ENCODE peak calls at places on chromosomes 7 and 10, in four cellular contexts. G, V, Q and X are unnamed samples.

GRCh38 chr10:80520661-80521488 is 16.8 kb upstream of the SH2D4B start:
- DNase-seq in V (no peak), Q (no peak), G (no peak), X (no peak)

GRCh38 chr7:75776295-75776971 is 4.4 kb upstream of the CCL26 start:
- DNase-seq in Q (no peak), V (no peak), G (no peak), X (no peak)

GRCh38 chr10:12605580-12606405 is 256.4 kb downstream of the CAMK1D start:
- DNase-seq in G (peak; percentile 16), Q (peak; percentile 24), V (peak; percentile 86), X (peak; percentile 67)

GRCh38 chr10:13091816-13092215 is 8.1 kb upstream of the OPTN start:
- DNase-seq in G (no peak), Q (no peak), V (no peak), X (peak; percentile 85)

GRCh38 chr7:2812831-2813230 is 31.3 kb downstream of the GNA12 start:
- DNase-seq in Q (no peak), G (no peak), V (no peak), X (no peak)

GRCh38 chr7:122919643-122920181 is 33.5 kb upstream of the CADPS2 start:
- DNase-seq in Q (no peak), V (no peak), G (no peak), X (no peak)

GRCh38 chr7:3007696-3008095 is 36.0 kb downstream of the CARD11 start:
- DNase-seq in G (no peak), V (no peak), Q (no peak), X (no peak)

GRCh38 chr7:771241-772004 is 44.3 kb upstream of the PRKAR1B start:
- DNase-seq in Q (peak; percentile 40), V (peak; percentile 69), G (no peak), X (peak; percentile 76)

GRCh38 chr10:118373786-118374185 is 31.7 kb upstream of the FAM204A start:
- DNase-seq in G (no peak), V (no peak), Q (no peak), X (no peak)

GRCh38 chr10:59823111-59823510 is 69.9 kb upstream of the MRLN start:
- DNase-seq in Q (no peak), G (no peak), V (no peak), X (no peak)

GRCh38 chr10:1199897-1200721 is 143.9 kb downstream of the WDR37 start:
- DNase-seq in G (no peak), Q (no peak), V (peak; percentile 6), X (no peak)

GRCh38 chr10:84783909-84784308 is 455.5 kb downstream of the CCSER2 start:
- DNase-seq in V (no peak), G (no peak), Q (no peak), X (no peak)

GRCh38 chr7:132622081-132622480 is 45.8 kb upstream of the PLXNA4 start:
- DNase-seq in V (no peak), G (no peak), Q (no peak), X (no peak)

GRCh38 chr7:12554848-12555247 is 15.7 kb upstream of the SCIN start:
- DNase-seq in Q (no peak), G (no peak), V (no peak), X (no peak)

GRCh38 chr7:86091369-86091768 is 552.3 kb upstream of the GRM3 start:
- DNase-seq in G (no peak), Q (no peak), V (no peak), X (no peak)

GRCh38 chr10:94299417-94299816 is 63.3 kb downstream of the NOC3L start:
- DNase-seq in Q (no peak), V (no peak), G (no peak), X (no peak)

GRCh38 chr10:103666109-103666508 is 172.6 kb downstream of the NEURL1 start:
- DNase-seq in Q (no peak), G (no peak), V (no peak), X (peak; percentile 68)

GRCh38 chr10:26494018-26494417 is 55.9 kb downstream of the APBB1IP start:
- DNase-seq in G (no peak), Q (no peak), V (no peak), X (no peak)

GRCh38 chr7:22563115-22563514 is 63.1 kb upstream of the STEAP1B start:
- DNase-seq in G (no peak), V (no peak), Q (no peak), X (no peak)

GRCh38 chr10:103967433-103968142 is 648 bp downstream of the SLK start:
- DNase-seq in V (peak; percentile 32), G (no peak), Q (no peak), X (peak; percentile 48)

GRCh38 chr7:40698921-40699260 is 564.1 kb downstream of the SUGCT start:
- DNase-seq in Q (no peak), G (no peak), V (no peak), X (no peak)

GRCh38 chr10:104273899-104274575 is 5.1 kb downstream of the GSTO2 start:
- DNase-seq in G (no peak), V (no peak), Q (no peak), X (no peak)

GRCh38 chr10:112002191-112002590 is 181.4 kb downstream of the GPAM start:
- DNase-seq in Q (no peak), V (no peak), G (no peak), X (no peak)

GRCh38 chr10:70568781-70569495 is 33.6 kb downstream of the PRF1 start:
- DNase-seq in G (no peak), V (no peak), Q (no peak), X (peak; percentile 56)

GRCh38 chr10:70571236-70571635 is 31.3 kb downstream of the PRF1 start:
- DNase-seq in G (no peak), Q (no peak), V (no peak), X (no peak)

GRCh38 chr10:70573599-70574506 is 28.7 kb downstream of the PRF1 start:
- DNase-seq in Q (no peak), G (no peak), V (no peak), X (peak; percentile 74)

GRCh38 chr10:70575486-70575873 is 27.1 kb downstream of the PRF1 start:
- DNase-seq in V (no peak), Q (no peak), G (no peak), X (peak; percentile 34)

DNA sequence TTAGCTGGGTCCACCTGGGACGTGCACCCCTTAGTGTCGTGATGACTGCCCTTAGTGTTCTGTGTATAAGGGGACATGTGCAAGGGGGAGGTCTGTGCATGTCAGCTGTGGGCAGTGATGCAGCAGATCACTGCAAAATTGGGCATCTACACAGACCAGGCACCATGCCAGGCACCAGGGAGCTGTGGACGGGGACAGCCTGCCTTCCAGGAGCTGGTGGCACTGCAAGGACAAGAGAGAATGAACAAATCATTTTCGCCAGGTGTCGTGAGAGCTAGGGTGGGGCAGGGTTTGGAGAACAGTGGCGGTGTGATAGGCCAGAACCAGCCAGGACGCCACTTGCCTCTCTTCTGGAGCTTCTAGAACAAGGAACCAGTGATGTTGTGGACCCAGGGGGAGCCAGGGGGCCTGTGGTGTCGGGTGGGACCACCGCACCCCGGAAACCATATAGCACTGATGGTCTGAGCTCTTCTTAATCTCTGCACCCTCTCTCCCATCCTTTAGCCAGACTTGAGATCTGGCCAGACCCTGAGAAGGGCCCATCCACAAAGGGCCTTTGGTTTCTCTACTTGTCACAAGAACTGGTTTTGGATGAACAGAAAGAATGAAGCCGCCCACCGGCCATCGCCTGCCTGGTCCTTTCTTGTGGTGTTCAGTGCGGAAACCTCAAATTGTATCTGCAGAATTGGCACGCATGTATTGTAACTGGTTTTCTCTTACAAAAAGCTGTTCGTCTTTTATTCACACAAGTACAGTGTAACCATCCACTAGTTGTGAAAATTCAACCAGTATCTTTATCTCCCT is 30.7 kb downstream of the PRF1 start:
- DNase-seq in V (no peak), Q (no peak), G (no peak), X (no peak)
- TF ChIP-seq POLR2A in V (no peak), Q (no peak), G (no peak), X (no peak)

DNA sequence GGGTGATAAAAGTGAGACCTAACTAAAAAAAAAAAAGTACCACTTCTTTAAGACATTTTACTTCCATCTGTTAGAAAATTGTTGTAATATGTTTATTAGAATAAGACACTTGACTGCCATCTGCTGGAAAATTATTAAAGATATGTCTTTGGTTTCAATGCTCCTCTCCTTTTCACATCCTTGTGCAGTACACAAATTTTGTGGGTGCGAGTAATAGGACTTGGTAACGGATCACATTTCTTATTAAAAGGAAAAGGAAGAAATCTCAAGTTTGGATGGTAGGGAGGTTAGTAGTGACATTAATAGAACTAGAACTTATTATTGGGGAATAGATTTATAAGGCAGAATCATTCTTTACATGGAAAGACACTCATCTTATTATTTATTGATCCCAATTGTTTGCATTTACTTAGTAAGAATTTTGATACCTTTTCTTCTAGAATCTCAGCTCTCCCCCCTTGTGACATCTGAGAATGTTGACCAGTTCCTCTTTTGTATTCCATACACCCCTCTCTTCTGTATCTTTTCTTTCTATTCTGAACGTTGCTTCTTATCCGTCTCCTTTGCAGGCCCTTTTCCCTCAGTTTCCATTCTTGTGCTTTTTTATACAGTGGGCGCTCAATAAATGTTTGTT is 43.0 kb upstream of the RPA3 start:
- DNase-seq in G (no peak), Q (no peak), V (no peak), X (no peak)
- H3K4me3 ChIP-seq in G (peak overlapping the region; percentile 49), Q (peak overlapping the region; percentile 19), V (peak overlapping the region; percentile 28), X (no peak overlapping the region)

DNA sequence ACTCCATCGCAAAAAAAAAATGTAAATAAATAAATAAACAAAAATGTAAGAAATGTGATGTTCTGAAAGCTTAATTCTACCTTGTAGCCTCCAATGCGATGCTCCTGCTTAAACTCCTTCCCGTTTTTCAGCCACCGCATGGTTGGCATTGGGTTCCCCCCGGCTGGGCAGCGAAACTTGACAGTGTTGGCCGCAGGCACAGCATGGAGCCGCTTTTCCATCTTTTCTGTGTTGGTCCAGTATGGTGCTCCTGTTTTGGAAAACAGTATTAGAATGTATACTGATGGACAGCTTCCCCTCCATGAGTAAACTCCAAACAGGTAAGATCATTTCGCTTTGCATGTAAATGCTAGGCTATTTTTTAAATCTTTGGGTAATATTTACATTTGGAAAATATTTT is 47.0 kb downstream of the FGFR2 start:
- DNase-seq in V (no peak), Q (no peak), G (no peak), X (no peak)
- TF ChIP-seq POLR2A in V (no peak), Q (no peak), G (no peak), X (no peak)

DNA sequence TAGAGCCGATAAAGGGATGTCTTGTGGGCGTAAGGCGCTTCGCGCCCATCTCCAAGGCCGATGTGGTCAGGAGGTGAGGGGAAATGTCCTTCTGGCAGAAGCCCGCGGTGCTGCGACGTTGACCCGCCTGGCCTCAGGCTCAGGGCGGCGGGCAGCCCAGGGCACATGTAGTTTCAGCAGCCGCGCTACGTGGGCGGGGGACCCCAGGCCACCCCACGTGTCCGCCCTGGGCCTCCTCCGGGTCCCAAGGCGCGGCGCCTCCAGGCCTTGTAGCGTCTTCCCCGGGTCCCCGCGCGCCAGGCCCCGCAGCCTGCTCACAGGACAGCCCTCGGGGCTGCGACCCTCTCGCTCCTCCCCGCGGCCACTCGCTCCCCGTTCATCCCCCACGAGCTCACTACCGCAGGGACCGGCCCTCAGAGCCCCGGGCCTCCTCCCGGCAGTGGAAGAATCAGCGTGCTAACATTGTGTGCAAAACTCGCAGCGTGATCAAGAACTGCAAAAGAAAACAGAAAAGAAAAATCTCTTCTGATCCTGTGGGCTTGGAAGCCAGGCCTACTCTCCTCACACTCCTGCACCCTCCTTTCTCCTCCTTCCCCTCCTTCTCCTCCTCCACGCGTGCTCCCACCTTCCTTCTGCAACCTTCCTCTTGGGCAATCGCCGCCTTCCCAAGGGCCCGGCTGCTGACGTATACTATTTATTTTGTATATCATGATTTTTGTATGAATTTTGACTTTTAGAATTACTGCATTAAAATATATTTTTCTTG is 4.4 kb upstream of the TBX20 start:
- DNase-seq in V (no peak), Q (no peak), G (no peak), X (no peak)
- H3K4me3 ChIP-seq in V (no peak overlapping the region), Q (no peak overlapping the region), G (no peak overlapping the region), X (peak overlapping the region; percentile 38)

GRCh38 chr7:117110480-117111315 is 157.4 kb downstream of the ST7 start:
- DNase-seq in G (no peak), Q (no peak), V (no peak), X (no peak)
- TF ChIP-seq POLR2A in G (no peak), Q (no peak), V (no peak), X (no peak)